ENCODE peak calls at places on chromosomes 11 and 22, in four cellular contexts. W, L, O and X are unnamed samples.

GRCh38 chr11:80034801-80035200 is 594.0 kb upstream of the TENM4 start:
- DNase-seq in W (no peak), L (no peak), O (no peak), X (no peak)

GRCh38 chr22:32202539-32203180 is 2.2 kb downstream of the RFPL2 start:
- DNase-seq in W (no peak), L (no peak), O (no peak), X (no peak)

GRCh38 chr22:23896523-23897186 is 2.5 kb downstream of the MIF start:
- DNase-seq in W (no peak), L (no peak), O (no peak), X (no peak)

GRCh38 chr11:12743834-12744449 is 69.7 kb downstream of the TEAD1 start:
- DNase-seq in W (no peak), L (no peak), O (no peak), X (no peak)

GRCh38 chr22:24310969-24311368 is 40.3 kb downstream of the SPECC1L start:
- DNase-seq in W (no peak), L (no peak), O (no peak), X (no peak)

GRCh38 chr11:109954534-109954933 is 138.7 kb upstream of the ZC3H12C start:
- DNase-seq in W (no peak), L (no peak), O (no peak), X (no peak)

GRCh38 chr11:74672956-74673895 is 58.0 kb downstream of the CHRDL2 start:
- DNase-seq in W (no peak), L (no peak), O (no peak), X (no peak)

GRCh38 chr11:83033972-83034672 is 37.6 kb downstream of the RAB30 start:
- DNase-seq in W (no peak), L (no peak), O (no peak), X (no peak)

GRCh38 chr11:69396051-69396947 is 85.2 kb upstream of the LINC01488 start:
- DNase-seq in W (no peak), L (no peak), O (no peak), X (no peak)

GRCh38 chr11:70901951-70902521 is 350.3 kb downstream of the SHANK2 start:
- DNase-seq in W (peak; percentile 65), L (no peak), O (no peak), X (no peak)

GRCh38 chr22:49979587-49980264 is 19.2 kb downstream of the PIM3 start:
- DNase-seq in W (peak; percentile 73), L (no peak), O (no peak), X (no peak)